ENCODE peak calls at places on chromosomes 6 and 20, in eight cellular contexts. One of them, this sample, is unnamed. For H3K4me1, the result is how much of the 10 kb centered on the place peaks cover.

GRCh38 chr6:17001188-17001587 is 100.7 kb upstream of the STMND1 start:
- DNase-seq in transverse colon: no peak
- DNase-seq in stomach: no peak
- DNase-seq in uterus: no peak
- DNase-seq in ovary: no peak
- DNase-seq in right lobe of liver: no peak
- DNase-seq in tibial nerve: no peak
- DNase-seq in heart left ventricle: no peak
- DNase-seq in this sample: no peak

GRCh38 chr6:28311139-28311823 is 24.7 kb downstream of the ZSCAN31 start:
- DNase-seq in tibial nerve: no peak
- DNase-seq in ovary: no peak
- DNase-seq in transverse colon: no peak
- DNase-seq in heart left ventricle: no peak
- DNase-seq in uterus: no peak
- DNase-seq in right lobe of liver: no peak
- DNase-seq in stomach: no peak
- DNase-seq in this sample: no peak

GRCh38 chr6:137999815-138000214 is 107.4 kb downstream of the PERP start:
- DNase-seq in ovary: no peak
- DNase-seq in tibial nerve: no peak
- DNase-seq in right lobe of liver: no peak
- DNase-seq in uterus: no peak
- DNase-seq in stomach: no peak
- DNase-seq in heart left ventricle: no peak
- DNase-seq in transverse colon: no peak
- DNase-seq in this sample: no peak

GRCh38 chr20:57878803-57879424 is 169.1 kb upstream of the PMEPA1 start:
- DNase-seq in heart left ventricle: no peak
- DNase-seq in stomach: no peak
- DNase-seq in ovary: no peak
- DNase-seq in uterus: no peak
- DNase-seq in tibial nerve: no peak
- DNase-seq in transverse colon: no peak
- DNase-seq in right lobe of liver: peak
- DNase-seq in this sample: no peak

GRCh38 chr6:124963416-124964083 is 1.3 kb downstream of the RNF217 start:
- DNase-seq in transverse colon: no peak
- DNase-seq in tibial nerve: no peak
- DNase-seq in heart left ventricle: no peak
- DNase-seq in right lobe of liver: no peak
- DNase-seq in stomach: no peak
- DNase-seq in ovary: no peak
- DNase-seq in uterus: no peak
- DNase-seq in this sample: no peak

GRCh38 chr6:99606670-99607415 is at the start of gene PRDM13:
- DNase-seq in ovary: no peak
- DNase-seq in tibial nerve: no peak
- DNase-seq in transverse colon: no peak
- DNase-seq in uterus: no peak
- DNase-seq in stomach: no peak
- DNase-seq in heart left ventricle: no peak
- DNase-seq in right lobe of liver: no peak
- DNase-seq in this sample: no peak

GRCh38 chr6:73258721-73259120 is 4.3 kb downstream of the KHDC1 start:
- DNase-seq in heart left ventricle: no peak
- DNase-seq in ovary: no peak
- DNase-seq in stomach: no peak
- DNase-seq in transverse colon: no peak
- DNase-seq in tibial nerve: no peak
- DNase-seq in uterus: no peak
- DNase-seq in right lobe of liver: no peak
- DNase-seq in this sample: no peak

GRCh38 chr6:101765281-101765680 is 371.8 kb downstream of the GRIK2 start:
- DNase-seq in uterus: no peak
- DNase-seq in heart left ventricle: no peak
- DNase-seq in stomach: no peak
- DNase-seq in ovary: no peak
- DNase-seq in right lobe of liver: no peak
- DNase-seq in tibial nerve: no peak
- DNase-seq in transverse colon: no peak
- DNase-seq in this sample: no peak

GRCh38 chr20:57663681-57664451 is 43.6 kb upstream of the ZBP1 start:
- DNase-seq in tibial nerve: no peak
- DNase-seq in uterus: peak
- DNase-seq in ovary: peak
- DNase-seq in stomach: no peak
- DNase-seq in heart left ventricle: peak
- DNase-seq in right lobe of liver: no peak
- DNase-seq in transverse colon: peak
- DNase-seq in this sample: no peak

GRCh38 chr6:1088441-1089001 is 223.4 kb upstream of the FOXQ1 start:
- DNase-seq in ovary: no peak
- DNase-seq in tibial nerve: no peak
- DNase-seq in right lobe of liver: no peak
- DNase-seq in uterus: no peak
- DNase-seq in stomach: no peak
- DNase-seq in transverse colon: peak
- DNase-seq in heart left ventricle: no peak
- DNase-seq in this sample: no peak

DNA sequence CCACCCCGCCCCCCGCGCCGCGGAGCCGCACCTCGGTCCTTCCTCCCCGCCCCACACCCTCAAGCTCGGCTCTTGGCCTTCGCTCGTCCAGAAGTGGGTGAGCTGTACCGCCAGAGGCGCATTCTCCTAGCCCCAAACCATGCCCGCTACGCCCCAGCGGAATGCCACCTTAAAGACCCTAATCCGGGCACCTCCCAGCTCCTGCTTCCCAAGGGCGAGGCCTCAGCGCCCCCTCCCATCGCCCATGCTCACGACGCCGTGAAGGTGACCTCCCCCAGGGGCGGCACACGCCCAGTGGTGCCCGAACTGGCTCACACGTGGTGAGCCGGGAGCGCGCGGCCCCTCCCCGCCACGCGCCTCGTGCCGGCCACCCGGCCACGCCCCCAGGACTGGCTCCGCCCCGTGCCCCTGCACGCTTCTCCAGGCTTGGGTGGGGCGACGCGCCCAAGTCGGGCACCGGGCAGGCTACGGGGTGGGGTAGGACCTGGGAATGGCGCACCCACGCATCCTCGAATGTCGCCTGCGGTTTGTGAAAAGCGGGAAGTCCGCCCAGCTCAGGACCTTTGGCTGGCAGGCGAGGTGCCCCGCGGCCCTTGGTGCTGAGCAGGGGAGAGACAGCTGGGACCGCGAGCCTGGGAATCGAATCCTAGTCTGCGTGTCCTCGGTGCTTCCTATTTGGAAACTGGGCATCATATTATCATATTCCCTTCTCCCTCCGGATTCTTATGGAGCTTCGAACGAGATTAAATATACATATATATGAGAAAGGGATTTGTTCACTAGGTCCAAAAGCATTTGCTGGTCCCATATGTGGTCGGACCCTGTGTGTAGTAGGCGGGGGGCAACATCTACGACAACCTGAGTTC is 942 bp upstream of the SOX12 start:
- DNase-seq in uterus: peak
- DNase-seq in ovary: peak
- DNase-seq in right lobe of liver: peak
- DNase-seq in heart left ventricle: peak
- DNase-seq in tibial nerve: peak
- DNase-seq in transverse colon: peak
- DNase-seq in stomach: peak
- DNase-seq in this sample: peak
- TF ChIP-seq POLR2A in uterus: peak
- TF ChIP-seq POLR2A in ovary: peak
- TF ChIP-seq POLR2A in right lobe of liver: peak
- TF ChIP-seq POLR2A in heart left ventricle: no peak
- TF ChIP-seq POLR2A in tibial nerve: peak
- TF ChIP-seq POLR2A in transverse colon: no peak
- TF ChIP-seq POLR2A in stomach: no peak
- TF ChIP-seq POLR2A in this sample: no peak

DNA sequence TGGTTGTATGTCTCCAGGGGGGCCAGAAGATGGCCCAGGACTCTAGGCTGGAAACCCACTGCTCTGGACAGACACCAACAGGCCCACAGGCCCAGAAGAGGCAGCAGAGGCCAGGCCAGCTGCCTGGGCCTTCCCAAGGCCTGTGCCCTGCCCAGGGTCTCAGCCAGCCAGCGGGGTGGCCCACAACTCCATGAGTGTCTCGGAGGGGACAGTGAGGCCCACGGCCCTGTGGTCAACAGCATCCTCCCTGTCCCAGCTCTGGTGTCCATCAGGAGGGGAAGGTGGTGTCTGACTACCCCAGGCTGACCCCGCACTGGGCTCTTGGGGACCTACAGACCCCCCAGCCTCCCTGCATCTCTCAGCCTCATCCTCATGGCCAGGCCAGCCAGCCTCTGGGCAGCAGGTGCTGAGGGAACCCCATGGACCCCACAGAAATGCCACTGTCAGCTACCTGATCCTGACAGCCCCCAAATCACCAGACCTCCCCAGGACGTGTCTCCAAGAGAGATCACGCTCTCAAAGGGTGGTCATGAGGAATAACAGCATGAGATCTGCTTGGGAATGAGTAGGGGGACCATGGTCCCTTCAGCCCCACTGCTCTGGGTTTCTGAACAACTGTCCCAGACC is 112.4 kb downstream of the NOL4L start:
- DNase-seq in right lobe of liver: no peak
- DNase-seq in uterus: no peak
- DNase-seq in heart left ventricle: no peak
- DNase-seq in transverse colon: no peak
- DNase-seq in tibial nerve: no peak
- DNase-seq in stomach: no peak
- DNase-seq in ovary: no peak
- DNase-seq in this sample: no peak
- H3K27ac ChIP-seq in right lobe of liver: peak
- H3K27ac ChIP-seq in uterus: peak
- H3K27ac ChIP-seq in heart left ventricle: peak
- H3K27ac ChIP-seq in transverse colon: peak
- H3K27ac ChIP-seq in tibial nerve: peak
- H3K27ac ChIP-seq in stomach: peak
- H3K27ac ChIP-seq in ovary: no peak
- H3K27ac ChIP-seq in this sample: no peak

GRCh38 chr20:25054133-25054820 is 3.7 kb downstream of the ACSS1 start:
- DNase-seq in stomach: peak
- DNase-seq in right lobe of liver: no peak
- DNase-seq in heart left ventricle: peak
- DNase-seq in tibial nerve: no peak
- DNase-seq in uterus: peak
- DNase-seq in transverse colon: peak
- DNase-seq in ovary: no peak
- DNase-seq in this sample: no peak

GRCh38 chr20:25050501-25051350 is 7.2 kb downstream of the ACSS1 start:
- DNase-seq in ovary: no peak
- DNase-seq in uterus: peak
- DNase-seq in stomach: peak
- DNase-seq in right lobe of liver: peak
- DNase-seq in transverse colon: peak
- DNase-seq in tibial nerve: no peak
- DNase-seq in heart left ventricle: no peak
- DNase-seq in this sample: no peak

GRCh38 chr20:25051386-25052155 is 6.4 kb downstream of the ACSS1 start:
- DNase-seq in stomach: peak
- DNase-seq in uterus: peak
- DNase-seq in ovary: no peak
- DNase-seq in transverse colon: peak
- DNase-seq in heart left ventricle: no peak
- DNase-seq in right lobe of liver: peak
- DNase-seq in tibial nerve: no peak
- DNase-seq in this sample: no peak

GRCh38 chr20:25053207-25054132 is 4.5 kb downstream of the ACSS1 start:
- DNase-seq in transverse colon: peak
- DNase-seq in heart left ventricle: peak
- DNase-seq in uterus: peak
- DNase-seq in stomach: peak
- DNase-seq in right lobe of liver: no peak
- DNase-seq in tibial nerve: peak
- DNase-seq in ovary: peak
- DNase-seq in this sample: no peak

GRCh38 chr20:25052255-25053206 is 5.4 kb downstream of the ACSS1 start:
- DNase-seq in stomach: peak
- DNase-seq in ovary: no peak
- DNase-seq in right lobe of liver: peak
- DNase-seq in heart left ventricle: no peak
- DNase-seq in tibial nerve: no peak
- DNase-seq in transverse colon: peak
- DNase-seq in uterus: peak
- DNase-seq in this sample: peak
- H3K4me1 ChIP-seq in stomach: half or more
- H3K4me1 ChIP-seq in ovary: half or more
- H3K4me1 ChIP-seq in right lobe of liver: under half
- H3K4me1 ChIP-seq in heart left ventricle: half or more
- H3K4me1 ChIP-seq in tibial nerve: half or more
- H3K4me1 ChIP-seq in transverse colon: under half
- H3K4me1 ChIP-seq in uterus: under half
- H3K4me1 ChIP-seq in this sample: half or more

DNA sequence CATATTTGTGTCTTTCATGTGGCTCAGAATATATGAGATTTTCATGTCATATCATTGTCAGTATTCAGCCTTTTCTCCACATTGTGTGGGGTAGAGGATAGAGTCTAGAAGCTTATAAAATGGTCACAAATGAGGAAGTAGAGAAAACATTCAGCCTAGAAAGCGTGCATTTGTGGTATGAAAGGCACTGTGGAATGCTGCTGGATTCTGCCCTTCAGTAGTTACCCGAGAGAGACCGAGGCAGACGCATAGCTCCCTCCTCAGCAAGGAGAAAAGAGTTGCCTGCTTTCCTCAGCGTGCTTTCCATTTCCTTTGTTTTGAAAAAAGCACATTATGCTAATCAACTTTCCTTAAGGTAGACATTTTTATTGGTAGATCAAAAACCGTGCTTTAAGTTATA is 28.7 kb downstream of the MYB start:
- DNase-seq in right lobe of liver: no peak
- DNase-seq in uterus: no peak
- DNase-seq in tibial nerve: no peak
- DNase-seq in heart left ventricle: no peak
- DNase-seq in ovary: no peak
- DNase-seq in transverse colon: no peak
- DNase-seq in stomach: no peak
- DNase-seq in this sample: no peak
- TF ChIP-seq POLR2A in right lobe of liver: no peak
- TF ChIP-seq POLR2A in uterus: no peak
- TF ChIP-seq POLR2A in tibial nerve: no peak
- TF ChIP-seq POLR2A in heart left ventricle: no peak
- TF ChIP-seq POLR2A in ovary: no peak
- TF ChIP-seq POLR2A in transverse colon: no peak
- TF ChIP-seq POLR2A in stomach: no peak
- TF ChIP-seq POLR2A in this sample: no peak

This sample was measured in adrenal gland.